ENCODE peak calls at places on chromosomes 2 and 18, in ten cellular contexts. H, O, I, L, Y, Z, A, J, E and C are unnamed samples.

GRCh38 chr2:222864296-222864695 is 3.5 kb downstream of the ACSL3 start:
- DNase-seq in H (peak), O (peak), I (no peak), L (no peak), Y (peak), Z (peak), A (peak), J (peak), E (no peak), C (no peak)

GRCh38 chr2:113138428-113139322 is 11.3 kb downstream of the IL1RN start:
- DNase-seq in H (peak), O (peak), I (no peak), L (no peak), Y (peak), Z (peak), A (peak), J (peak), E (peak), C (peak)

GRCh38 chr2:127413782-127414743 is 4.2 kb upstream of the PROC start:
- DNase-seq in H (peak), O (peak), I (no peak), L (no peak), Y (peak), Z (peak), A (peak), J (no peak), E (no peak), C (no peak)

GRCh38 chr2:208077286-208077685 is 47.0 kb downstream of the CRYGD start:
- DNase-seq in H (peak), O (peak), I (no peak), L (no peak), Y (peak), Z (no peak), A (no peak), J (no peak), E (no peak), C (no peak)

GRCh38 chr2:36339819-36340218 is 15.8 kb upstream of the CRIM1 start:
- DNase-seq in H (no peak), O (peak), I (no peak), L (no peak), Y (peak), Z (no peak), A (no peak), J (no peak), E (no peak), C (no peak)

GRCh38 chr2:9802576-9802993 is 40.7 kb upstream of the TAF1B start:
- DNase-seq in H (no peak), O (no peak), I (no peak), L (no peak), Y (no peak), Z (no peak), A (no peak), J (no peak), E (no peak), C (no peak)

GRCh38 chr2:218397502-218398436 is 1.9 kb upstream of the CTDSP1 start:
- DNase-seq in H (peak), O (peak), I (no peak), L (no peak), Y (peak), Z (peak), A (no peak), J (peak), E (peak), C (no peak)

GRCh38 chr2:191675807-191676667 is 1.9 kb upstream of the NABP1 start:
- DNase-seq in H (no peak), O (peak), I (no peak), L (no peak), Y (peak), Z (no peak), A (peak), J (no peak), E (no peak), C (no peak)

GRCh38 chr18:35122586-35123224 is 81.5 kb downstream of the MAPRE2 start:
- DNase-seq in H (no peak), O (peak), I (no peak), L (no peak), Y (peak), Z (no peak), A (no peak), J (no peak), E (peak), C (no peak)

GRCh38 chr2:48600917-48601316 is 16.7 kb upstream of the GTF2A1L start:
- DNase-seq in H (peak), O (peak), I (no peak), L (no peak), Y (peak), Z (no peak), A (no peak), J (no peak), E (no peak), C (no peak)

GRCh38 chr2:16336916-16337315 is 328.7 kb downstream of the CYRIA start:
- DNase-seq in H (no peak), O (no peak), I (no peak), L (no peak), Y (no peak), Z (no peak), A (no peak), J (no peak), E (no peak), C (no peak)

GRCh38 chr18:9874730-9875129 is 11.0 kb upstream of the TXNDC2 start:
- DNase-seq in H (no peak), O (no peak), I (no peak), L (no peak), Y (no peak), Z (no peak), A (peak), J (no peak), E (no peak), C (no peak)

GRCh38 chr2:220076734-220077133 is 449.3 kb downstream of the SLC4A3 start:
- DNase-seq in H (no peak), O (peak), I (no peak), L (no peak), Y (peak), Z (no peak), A (no peak), J (no peak), E (no peak), C (no peak)

GRCh38 chr18:58762781-58763171 is 91.5 kb downstream of the MALT1 start:
- DNase-seq in H (no peak), O (no peak), I (no peak), L (no peak), Y (no peak), Z (no peak), A (no peak), J (no peak), E (no peak), C (no peak)

GRCh38 chr2:136134126-136134525 is 16.2 kb upstream of the CXCR4 start:
- DNase-seq in H (no peak), O (no peak), I (no peak), L (no peak), Y (no peak), Z (no peak), A (no peak), J (no peak), E (no peak), C (no peak)

GRCh38 chr2:217331577-217332139 is 471.8 kb upstream of the TNP1 start:
- DNase-seq in H (peak), O (peak), I (no peak), L (no peak), Y (peak), Z (peak), A (peak), J (peak), E (no peak), C (no peak)

GRCh38 chr2:26729311-26729710 is 34.8 kb upstream of the SLC35F6 start:
- DNase-seq in H (no peak), O (no peak), I (no peak), L (no peak), Y (no peak), Z (no peak), A (no peak), J (no peak), E (no peak), C (no peak)

GRCh38 chr2:101630224-101630949 is 67.1 kb upstream of the MAP4K4 start:
- DNase-seq in H (no peak), O (no peak), I (no peak), L (no peak), Y (no peak), Z (no peak), A (peak), J (no peak), E (no peak), C (no peak)